ENCODE peak calls at places on chromosome 9, in nine cellular contexts. B is MM.1S, D is WERI-Rb-1, J is T follicular helper cell, Z is NCI-H2029, K is psoas muscle, H is activated gamma-delta T cell treated with Interleukin-2 at 50 U/mL for 16 hours, L is memory B cell, I is BE2C. M is an unnamed sample.

GRCh38 chr9:114035845-114036785 is 42.0 kb downstream of the AMBP start:
- DNase-seq in B (no peak), D (no peak), J (no peak), Z (no peak), K (no peak), H (no peak), L (no peak), I (no peak), M (no peak)

GRCh38 chr9:136547508-136548215 is 1.8 kb upstream of the NOTCH1 start:
- DNase-seq in B (no peak), D (no peak), J (no peak), Z (no peak), K (no peak), H (no peak), L (no peak), I (no peak), M (no peak)

GRCh38 chr9:34190996-34191892 is 12.4 kb downstream of the UBAP1 start:
- DNase-seq in B (no peak), D (no peak), J (no peak), Z (no peak), K (no peak), H (no peak), L (no peak), I (peak), M (no peak)

GRCh38 chr9:89768650-89769071 is 163.8 kb downstream of the GADD45G start:
- DNase-seq in B (no peak), D (no peak), J (no peak), Z (no peak), K (peak), H (no peak), L (no peak), I (no peak), M (no peak)

GRCh38 chr9:126986506-126986951 is 71.9 kb downstream of the RALGPS1 start:
- DNase-seq in B (peak), D (no peak), J (no peak), Z (no peak), K (no peak), H (peak), L (no peak), I (no peak), M (peak)

GRCh38 chr9:36486933-36487481 is 85.7 kb upstream of the MELK start:
- DNase-seq in B (peak), D (peak), J (no peak), Z (peak), K (peak), H (peak), L (peak), I (peak), M (peak)

GRCh38 chr9:126797903-126798302 is 6.9 kb upstream of the ZBTB43 start:
- DNase-seq in B (no peak), D (no peak), J (no peak), Z (no peak), K (no peak), H (no peak), L (no peak), I (no peak), M (no peak)

GRCh38 chr9:74609671-74610416 is 112.7 kb downstream of the RORB start:
- DNase-seq in B (no peak), D (no peak), J (no peak), Z (no peak), K (no peak), H (no peak), L (peak), I (no peak), M (no peak)

GRCh38 chr9:68706579-68707201 is 1.6 kb downstream of the PIP5K1B start:
- DNase-seq in B (peak), D (no peak), J (no peak), Z (no peak), K (no peak), H (no peak), L (no peak), I (no peak), M (no peak)

GRCh38 chr9:108687360-108687981 is 168.3 kb downstream of the ACTL7B start:
- DNase-seq in B (no peak), D (no peak), J (no peak), Z (no peak), K (no peak), H (no peak), L (no peak), I (no peak), M (no peak)

GRCh38 chr9:14086495-14086894 is 227.4 kb downstream of the NFIB start:
- DNase-seq in B (no peak), D (no peak), J (no peak), Z (no peak), K (no peak), H (no peak), L (no peak), I (no peak), M (no peak)

GRCh38 chr9:125428060-125428481 is 166.4 kb downstream of the GAPVD1 start:
- DNase-seq in B (peak), D (peak), J (no peak), Z (peak), K (peak), H (no peak), L (peak), I (peak), M (no peak)

GRCh38 chr9:131330814-131331600 is 41.5 kb downstream of the PLPP7 start:
- DNase-seq in B (no peak), D (peak), J (no peak), Z (no peak), K (peak), H (no peak), L (no peak), I (no peak), M (no peak)

GRCh38 chr9:128690684-128691034 is 1.6 kb downstream of the SET start:
- DNase-seq in B (peak), D (no peak), J (no peak), Z (no peak), K (no peak), H (no peak), L (no peak), I (no peak), M (no peak)